ENCODE peak calls at places on chromosomes 2 and 18, in four cellular contexts. E is HCT116, Y is ovary, V is transverse colon. O is an unnamed sample.

GRCh38 chr2:159712929-159713575 is 746 bp downstream of the MARCHF7 start:
- DNase-seq in E (no peak), Y (no peak), V (no peak), O (no peak)

GRCh38 chr2:19900536-19901200 is 1.1 kb downstream of the TTC32 start:
- DNase-seq in E (no peak), Y (no peak), V (no peak), O (no peak)

GRCh38 chr2:216619411-216620393 is 13.5 kb upstream of the IGFBP2 start:
- DNase-seq in E (no peak), Y (no peak), V (no peak), O (no peak)

GRCh38 chr2:113217455-113218282 is 43.9 kb downstream of the PSD4 start:
- DNase-seq in E (no peak), Y (no peak), V (no peak), O (no peak)

GRCh38 chr18:32086866-32087265 is 4.8 kb upstream of the RNF138 start:
- DNase-seq in E (peak; percentile 64), Y (no peak), V (no peak), O (no peak)

GRCh38 chr2:174465327-174465726 is 21.5 kb downstream of the GPR155 start:
- DNase-seq in E (no peak), Y (no peak), V (no peak), O (no peak)

GRCh38 chr2:237923507-237924163 is 43.2 kb upstream of the UBE2F start:
- DNase-seq in E (peak; percentile 29), Y (peak; percentile 80), V (peak; percentile 68), O (peak; percentile 70)

GRCh38 chr18:36769611-36770314 is 59.0 kb downstream of the TPGS2 start:
- DNase-seq in E (peak; percentile 13), Y (no peak), V (no peak), O (peak; percentile 30)

GRCh38 chr2:63763336-63764056 is 78.2 kb upstream of the UGP2 start:
- DNase-seq in E (no peak), Y (no peak), V (no peak), O (peak; percentile 25)

GRCh38 chr2:12504443-12504842 is 212.3 kb upstream of the TRIB2 start:
- DNase-seq in E (no peak), Y (no peak), V (no peak), O (no peak)

GRCh38 chr2:157805519-157805918 is 70.6 kb downstream of the ACVR1 start:
- DNase-seq in E (no peak), Y (no peak), V (no peak), O (no peak)

GRCh38 chr2:135373702-135374101 is 157.3 kb downstream of the ZRANB3 start:
- DNase-seq in E (no peak), Y (no peak), V (no peak), O (no peak)

GRCh38 chr18:46891742-46892214 is 25.5 kb downstream of the PIAS2 start:
- DNase-seq in E (no peak), Y (no peak), V (no peak), O (no peak)

GRCh38 chr18:58535340-58536186 is 93.3 kb downstream of the ALPK2 start:
- DNase-seq in E (no peak), Y (no peak), V (no peak), O (no peak)

GRCh38 chr18:54119524-54120019 is 104.9 kb downstream of the MBD2 start:
- DNase-seq in E (peak; percentile 55), Y (no peak), V (no peak), O (no peak)

GRCh38 chr18:28176674-28176932 is 327 bp downstream of the CDH2 start:
- DNase-seq in E (no peak), Y (no peak), V (no peak), O (no peak)

GRCh38 chr2:213991454-213992108 is 419.3 kb upstream of the VWC2L start:
- DNase-seq in E (no peak), Y (no peak), V (no peak), O (no peak)

GRCh38 chr2:239014458-239014857 is 166.6 kb downstream of the TWIST2 start:
- DNase-seq in E (no peak), Y (no peak), V (no peak), O (no peak)

GRCh38 chr2:223486741-223487140 is 115.4 kb downstream of the SCG2 start:
- DNase-seq in E (no peak), Y (no peak), V (no peak), O (no peak)

GRCh38 chr2:97068074-97068473 is 26.6 kb downstream of the FAHD2B start:
- DNase-seq in E (no peak), Y (no peak), V (no peak), O (no peak)

GRCh38 chr18:8254664-8255063 is 354.6 kb upstream of the RAB12 start:
- DNase-seq in E (no peak), Y (no peak), V (no peak), O (peak; percentile 54)

GRCh38 chr18:10301831-10302483 is 152.5 kb upstream of the APCDD1 start:
- DNase-seq in E (no peak), Y (no peak), V (no peak), O (no peak)

GRCh38 chr2:82260521-82260920 is 1956.0 kb upstream of the LRRTM1 start:
- DNase-seq in E (no peak), Y (no peak), V (no peak), O (no peak)

GRCh38 chr2:134190062-134190806 is 63.6 kb upstream of the MGAT5 start:
- DNase-seq in E (no peak), Y (no peak), V (no peak), O (no peak)

GRCh38 chr2:201116115-201116958 is at the start of gene CFLAR:
- DNase-seq in E (peak; percentile 34), Y (peak; percentile 75), V (peak; percentile 85), O (peak; percentile 89)

GRCh38 chr2:234982096-234982834 is 30.4 kb downstream of the SH3BP4 start:
- DNase-seq in E (no peak), Y (no peak), V (no peak), O (no peak)
- H3K4me3 ChIP-seq in E (peak overlapping the region; percentile 52), Y (no peak overlapping the region), V (no peak overlapping the region), O (no peak overlapping the region)

DNA sequence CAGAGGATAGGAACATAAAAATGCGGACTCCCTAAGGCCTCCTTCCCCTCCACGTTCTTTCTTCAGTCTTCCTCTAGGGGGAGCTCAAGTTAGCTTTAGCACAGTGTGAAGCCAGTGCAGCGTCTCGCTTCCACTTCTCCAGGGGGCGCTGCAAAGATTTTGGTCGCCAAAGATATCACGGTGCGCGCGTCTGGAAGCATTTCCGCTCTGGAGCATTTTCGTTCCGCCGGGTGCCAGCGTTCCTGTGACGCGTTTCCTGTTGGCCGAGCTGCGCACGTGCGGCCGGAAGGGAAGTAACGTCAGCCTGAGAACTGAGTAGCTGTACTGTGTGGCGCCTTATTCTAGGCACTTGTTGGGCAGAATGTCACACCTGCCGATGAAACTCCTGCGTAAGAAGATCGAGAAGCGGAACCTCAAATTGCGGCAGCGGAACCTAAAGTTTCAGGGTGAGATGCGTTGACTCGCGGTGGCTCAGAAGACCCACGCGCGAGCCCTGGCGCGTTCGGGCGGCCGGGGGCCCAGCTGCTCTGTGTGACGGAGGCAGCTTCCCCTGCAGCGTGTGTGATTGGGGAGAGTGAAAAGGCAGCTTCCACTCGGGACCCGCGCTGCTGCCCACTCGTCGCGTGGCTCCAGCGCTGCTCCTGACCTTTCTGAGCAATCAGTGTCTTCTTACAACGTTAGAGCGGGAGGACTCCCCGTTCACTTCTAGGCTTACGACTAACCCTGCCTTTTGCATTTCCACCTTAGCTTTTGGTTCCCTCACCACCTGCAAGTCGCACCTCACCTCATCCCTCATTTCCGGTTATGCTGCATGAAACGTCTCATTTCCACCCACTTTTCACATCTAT is at the start of gene DDX18:
- DNase-seq in E (peak; percentile 98), Y (peak; percentile 97), V (peak; percentile 98), O (peak; percentile 98)
- TF ChIP-seq POLR2A in E (peak; percentile 72), Y (peak; percentile 64), V (peak; percentile 68), O (peak; percentile 72)

GRCh38 chr2:101807242-101807641 is 109.7 kb downstream of the MAP4K4 start:
- DNase-seq in E (no peak), Y (no peak), V (no peak), O (no peak)

GRCh38 chr2:101803128-101803527 is 105.6 kb downstream of the MAP4K4 start:
- DNase-seq in E (no peak), Y (no peak), V (no peak), O (no peak)

GRCh38 chr2:101806123-101806522 is 108.6 kb downstream of the MAP4K4 start:
- DNase-seq in E (peak; percentile 16), Y (no peak), V (no peak), O (no peak)

GRCh38 chr2:101803945-101804696 is 106.6 kb downstream of the MAP4K4 start:
- DNase-seq in E (no peak), Y (no peak), V (no peak), O (peak; percentile 73)

GRCh38 chr2:101805146-101806088 is 107.9 kb downstream of the MAP4K4 start:
- DNase-seq in E (no peak), Y (peak; percentile 35), V (no peak), O (peak; percentile 61)
- H3K4me1 ChIP-seq in E (peaks cover 9% of the 10 kb centered on the region), Y (peaks cover 14% of the 10 kb centered on the region), V (peaks cover 31% of the 10 kb centered on the region), O (no peaks in the 10 kb centered on the region)

DNA sequence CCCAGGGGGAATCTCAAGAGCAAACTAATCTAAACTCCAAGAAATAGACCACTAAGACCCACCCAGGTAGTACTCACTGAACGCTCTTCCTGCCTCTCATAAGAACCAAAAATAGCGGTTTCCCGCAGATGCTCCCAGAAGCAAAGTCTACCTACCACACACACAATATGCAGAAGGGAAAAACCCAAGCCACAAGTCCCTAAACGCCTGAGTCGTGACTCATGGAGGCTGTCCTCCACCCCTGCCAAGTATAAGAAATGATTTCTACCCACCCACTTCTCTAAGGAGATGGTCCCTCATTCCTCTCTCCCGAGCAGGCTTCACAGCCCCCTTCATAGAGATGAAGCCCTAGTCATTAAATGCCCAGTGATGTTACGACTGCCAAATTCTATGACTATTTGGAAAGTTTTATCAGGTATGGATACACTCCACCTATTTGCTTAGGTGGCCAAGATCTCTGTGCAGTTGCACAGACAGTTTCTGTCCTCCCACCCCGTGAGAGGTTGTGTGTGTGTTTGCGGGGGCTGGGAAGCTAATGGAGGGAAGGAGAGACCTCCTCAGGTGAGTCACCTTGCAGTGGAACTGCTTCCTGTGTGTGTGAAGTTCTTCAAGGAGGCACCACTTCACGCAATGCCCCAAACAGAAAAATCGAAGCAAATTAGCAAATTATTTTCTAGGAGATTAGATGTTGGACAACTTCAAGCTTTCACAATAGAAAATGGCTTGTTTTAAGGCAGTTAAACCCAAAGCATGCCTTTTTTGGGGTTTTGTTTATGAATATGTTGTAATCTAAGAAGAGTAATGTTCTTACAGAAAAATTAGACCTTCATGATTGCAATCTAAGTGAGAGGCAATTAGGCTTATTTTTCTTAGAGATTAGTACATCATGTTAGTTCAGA is 175.1 kb downstream of the TGIF1 start:
- DNase-seq in E (peak; percentile 86), Y (peak; percentile 50), V (peak; percentile 42), O (no peak)
- H3K4me3 ChIP-seq in E (peak overlapping the region; percentile 30), Y (no peak overlapping the region), V (no peak overlapping the region), O (no peak overlapping the region)

DNA sequence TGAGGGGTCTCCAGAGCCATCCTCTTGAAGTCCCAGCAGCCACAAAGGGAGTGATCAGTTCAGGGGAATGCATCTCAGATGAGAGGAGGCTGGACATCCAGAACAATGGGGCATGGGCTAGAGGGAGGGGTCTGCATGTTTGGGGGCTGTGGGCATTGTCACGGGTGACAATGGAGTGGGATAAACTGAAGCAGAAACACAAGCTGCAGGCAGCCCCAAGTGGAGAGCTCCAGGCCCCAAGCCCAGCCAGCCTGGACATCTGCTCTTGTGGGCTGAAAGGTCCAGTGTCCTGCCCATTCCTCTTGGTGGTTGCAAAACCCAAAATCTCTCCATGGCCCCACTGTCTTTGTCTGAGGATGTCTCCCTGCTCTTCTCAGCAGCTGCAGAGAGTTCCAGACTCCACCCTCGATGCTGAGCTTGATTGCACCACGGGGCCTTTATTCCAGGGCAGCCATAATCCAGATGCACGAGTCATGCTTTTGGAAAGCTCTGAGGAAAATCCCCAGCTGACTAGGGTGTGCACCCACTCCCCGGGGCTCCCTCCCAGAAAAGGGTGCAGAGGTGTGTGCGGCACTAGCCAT is 149.4 kb downstream of the TNS1 start:
- DNase-seq in E (no peak), Y (no peak), V (no peak), O (no peak)
- TF ChIP-seq POLR2A in E (no peak), Y (no peak), V (no peak), O (no peak)

GRCh38 chr18:13558790-13559189 is 167.6 kb downstream of the FAM210A start:
- DNase-seq in E (no peak), Y (no peak), V (no peak), O (no peak)
- H3K4me1 ChIP-seq in E (no peaks in the 10 kb centered on the region), Y (no peaks in the 10 kb centered on the region), V (no peaks in the 10 kb centered on the region), O (no peaks in the 10 kb centered on the region)